ENCODE peak calls at places on chromosomes 1 and 21, in seven cellular contexts. L is IMR-90, S is lower lobe of right lung, P is right lobe of liver, J is GM12878, X is Karpas-422, I is SK-N-SH. V is an unnamed sample. For H3K27me3 and H3K4me1, the result is how much of the 10 kb centered on the place peaks cover.

GRCh38 chr1:205965039-205965630 is 21.9 kb upstream of the SLC26A9 start:
- DNase-seq in L (no peak), S (no peak), P (peak), J (no peak), X (no peak), I (no peak), V (no peak)

GRCh38 chr1:66998972-66999371 is 55.0 kb downstream of the SLC35D1 start:
- DNase-seq in L (peak), S (no peak), P (no peak), J (no peak), X (no peak), I (no peak), V (no peak)

GRCh38 chr1:227316456-227316855 is 1.8 kb downstream of the CDC42BPA start:
- DNase-seq in L (no peak), S (no peak), P (no peak), J (no peak), X (no peak), I (no peak), V (no peak)

GRCh38 chr1:57307382-57307781 is 116.5 kb downstream of the DAB1 start:
- DNase-seq in L (no peak), S (no peak), P (no peak), J (peak), X (peak), I (peak), V (no peak)

GRCh38 chr1:151371340-151371739 is 1.2 kb downstream of the SELENBP1 start:
- DNase-seq in L (peak), S (peak), P (peak), J (no peak), X (no peak), I (no peak), V (no peak)

GRCh38 chr21:28269173-28269572 is 723.5 kb downstream of the LTN1 start:
- DNase-seq in L (no peak), S (no peak), P (no peak), J (no peak), X (no peak), I (peak), V (no peak)

GRCh38 chr1:65308781-65309316 is 494 bp upstream of the DNAJC6 start:
- DNase-seq in L (no peak), S (no peak), P (no peak), J (no peak), X (no peak), I (peak), V (no peak)

GRCh38 chr1:247357781-247358211 is 26.1 kb upstream of the ZNF496 start:
- DNase-seq in L (peak), S (no peak), P (no peak), J (peak), X (no peak), I (no peak), V (no peak)

GRCh38 chr21:24369278-24369677 is 1238.0 kb downstream of the MRPL39 start:
- DNase-seq in L (no peak), S (no peak), P (no peak), J (no peak), X (no peak), I (no peak), V (no peak)

GRCh38 chr1:111507411-111508201 is 4.2 kb upstream of the ADORA3 start:
- DNase-seq in L (peak), S (peak), P (peak), J (peak), X (peak), I (peak), V (peak)

GRCh38 chr1:31633117-31633516 is 11.6 kb downstream of the PEF1 start:
- DNase-seq in L (no peak), S (no peak), P (no peak), J (no peak), X (peak), I (no peak), V (no peak)

GRCh38 chr1:33222381-33222780 is 33.9 kb upstream of the ZNF362 start:
- DNase-seq in L (no peak), S (no peak), P (no peak), J (no peak), X (no peak), I (no peak), V (no peak)

GRCh38 chr1:1435094-1435903 is at the start of gene VWA1:
- DNase-seq in L (peak), S (peak), P (peak), J (no peak), X (no peak), I (peak), V (no peak)

GRCh38 chr1:5597991-5598823 is 394.0 kb downstream of the NPHP4 start:
- DNase-seq in L (no peak), S (no peak), P (no peak), J (no peak), X (peak), I (peak), V (peak)

GRCh38 chr21:44699502-44700001 is 2.6 kb downstream of the KRTAP10-12 start:
- DNase-seq in L (no peak), S (no peak), P (peak), J (no peak), X (no peak), I (peak), V (peak)

GRCh38 chr1:165152727-165153126 is 203.8 kb downstream of the LMX1A start:
- DNase-seq in L (no peak), S (no peak), P (no peak), J (no peak), X (no peak), I (peak), V (no peak)

GRCh38 chr1:113976609-113977278 is 2.5 kb upstream of the OLFML3 start:
- DNase-seq in L (peak), S (no peak), P (no peak), J (no peak), X (peak), I (peak), V (no peak)

GRCh38 chr1:226520640-226521355 is 27.8 kb upstream of the STUM start:
- DNase-seq in L (no peak), S (no peak), P (no peak), J (no peak), X (peak), I (no peak), V (no peak)

GRCh38 chr1:113657126-113657525 is 102.2 kb downstream of the PHTF1 start:
- DNase-seq in L (no peak), S (no peak), P (no peak), J (no peak), X (no peak), I (no peak), V (no peak)

GRCh38 chr1:107298526-107298925 is 157.7 kb downstream of the NTNG1 start:
- DNase-seq in L (no peak), S (no peak), P (no peak), J (no peak), X (no peak), I (no peak), V (no peak)

GRCh38 chr21:43191971-43192370 is 23.2 kb downstream of the CRYAA start:
- DNase-seq in L (no peak), S (no peak), P (no peak), J (no peak), X (no peak), I (no peak), V (peak)

GRCh38 chr1:154880651-154881050 is 10.6 kb upstream of the KCNN3 start:
- DNase-seq in L (no peak), S (no peak), P (no peak), J (no peak), X (no peak), I (no peak), V (peak)

GRCh38 chr1:25691211-25691610 is 74.6 kb downstream of the MAN1C1 start:
- DNase-seq in L (no peak), S (no peak), P (no peak), J (no peak), X (no peak), I (no peak), V (no peak)

GRCh38 chr1:12184008-12184681 is 17.4 kb downstream of the TNFRSF1B start:
- DNase-seq in L (peak), S (peak), P (peak), J (no peak), X (no peak), I (peak), V (peak)

GRCh38 chr1:220843481-220844011 is 35.7 kb upstream of the HLX start:
- DNase-seq in L (peak), S (no peak), P (no peak), J (no peak), X (no peak), I (no peak), V (no peak)

GRCh38 chr1:53620620-53620957 is 118.4 kb downstream of the GLIS1 start:
- DNase-seq in L (no peak), S (no peak), P (no peak), J (no peak), X (no peak), I (no peak), V (peak)

GRCh38 chr1:199170711-199171110 is 531.9 kb downstream of the PTPRC start:
- DNase-seq in L (peak), S (no peak), P (no peak), J (no peak), X (no peak), I (no peak), V (no peak)

GRCh38 chr1:89966666-89967065 is 28.2 kb upstream of the ZNF326 start:
- DNase-seq in L (no peak), S (no peak), P (no peak), J (no peak), X (no peak), I (no peak), V (no peak)

GRCh38 chr1:5909576-5910275 is 82.5 kb downstream of the NPHP4 start:
- DNase-seq in L (no peak), S (no peak), P (no peak), J (no peak), X (no peak), I (no peak), V (no peak)

GRCh38 chr1:21818661-21819060 is 6.6 kb downstream of the LDLRAD2 start:
- DNase-seq in L (no peak), S (peak), P (no peak), J (no peak), X (peak), I (peak), V (no peak)

GRCh38 chr1:61089338-61089737 is 7.0 kb downstream of the NFIA start:
- DNase-seq in L (no peak), S (no peak), P (no peak), J (no peak), X (no peak), I (no peak), V (no peak)

GRCh38 chr1:10860682-10861081 is 64.2 kb upstream of the CASZ1 start:
- DNase-seq in L (no peak), S (no peak), P (peak), J (no peak), X (no peak), I (no peak), V (no peak)

GRCh38 chr1:46011121-46011695 is 121.2 kb downstream of the PIK3R3 start:
- DNase-seq in L (no peak), S (no peak), P (no peak), J (no peak), X (no peak), I (no peak), V (no peak)

GRCh38 chr21:33099131-33099530 is 29.2 kb downstream of the OLIG1 start:
- DNase-seq in L (no peak), S (no peak), P (no peak), J (no peak), X (no peak), I (no peak), V (no peak)
- H3K27me3 ChIP-seq in L (under half), S (under half), P (under half), J (under half), X (under half), I (half or more), V (under half)

GRCh38 chr1:71043061-71043460 is 4.6 kb downstream of the PTGER3 start:
- DNase-seq in L (no peak), S (no peak), P (no peak), J (no peak), X (no peak), I (no peak), V (no peak)
- H3K4me3 ChIP-seq in L (no peak), S (no peak), P (no peak), J (no peak), X (no peak), I (no peak), V (no peak)

GRCh38 chr1:202587859-202588480 is 122.3 kb downstream of the SYT2 start:
- DNase-seq in L (no peak), S (no peak), P (no peak), J (no peak), X (no peak), I (no peak), V (no peak)

GRCh38 chr1:202588644-202589189 is 121.5 kb downstream of the SYT2 start:
- DNase-seq in L (no peak), S (no peak), P (no peak), J (no peak), X (no peak), I (no peak), V (no peak)

GRCh38 chr1:202590119-202590518 is 120.1 kb downstream of the SYT2 start:
- DNase-seq in L (no peak), S (no peak), P (no peak), J (no peak), X (no peak), I (no peak), V (no peak)

GRCh38 chr1:202590975-202591411 is 119.3 kb downstream of the SYT2 start:
- DNase-seq in L (no peak), S (no peak), P (no peak), J (no peak), X (no peak), I (no peak), V (no peak)

GRCh38 chr1:202589190-202589680 is 121.0 kb downstream of the SYT2 start:
- DNase-seq in L (peak), S (no peak), P (no peak), J (no peak), X (peak), I (peak), V (peak)
- H3K4me1 ChIP-seq in L (under half), S (under half), P (under half), J (under half), X (under half), I (half or more), V (under half)

DNA sequence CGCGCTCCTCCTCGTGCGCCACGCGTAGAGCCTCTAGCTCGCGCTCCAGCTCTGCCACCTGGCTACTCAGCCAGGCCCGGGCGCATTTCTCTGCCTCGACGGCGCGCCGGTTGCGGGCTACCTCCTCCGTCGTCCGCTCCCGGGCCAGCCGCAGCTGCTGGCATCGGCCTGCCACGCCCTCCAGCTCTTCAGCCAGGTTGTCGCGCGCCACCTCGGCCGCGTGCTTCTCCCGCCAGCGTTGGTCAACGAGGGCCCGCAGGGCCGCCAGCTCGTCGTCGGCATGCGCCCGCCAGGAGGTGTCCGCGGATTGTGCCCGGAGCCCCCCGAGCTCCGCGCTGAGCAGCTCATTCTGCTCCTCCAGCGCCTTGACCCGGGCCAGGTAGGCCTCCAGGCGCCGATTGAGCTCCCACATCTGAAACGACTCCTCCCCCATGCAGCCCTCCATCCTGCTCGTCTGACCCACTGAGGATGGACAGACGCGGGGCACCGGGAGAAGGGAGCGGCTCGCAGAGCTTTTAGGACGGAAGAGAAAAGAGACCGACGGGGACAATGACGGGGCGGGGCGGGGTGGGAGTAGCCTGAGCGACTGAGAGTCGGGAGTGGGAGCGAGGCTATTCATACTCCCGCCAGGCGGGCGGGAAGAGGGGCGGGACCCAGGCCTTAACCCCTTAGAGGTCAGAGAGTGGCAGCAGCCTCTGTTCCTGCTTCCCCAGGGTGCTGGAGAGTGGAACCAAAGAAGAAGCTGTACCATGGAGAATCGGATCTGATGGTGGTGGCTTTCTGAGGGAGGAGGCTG is at the start of gene NES:
- DNase-seq in L (peak), S (no peak), P (no peak), J (no peak), X (no peak), I (peak), V (peak)
- H3K27me3 ChIP-seq in L (under half), S (half or more), P (under half), J (under half), X (under half), I (under half), V (under half)

V was measured in ascending aorta.